ENCODE peak calls at places on chromosomes 12 and 14, in nine cellular contexts. Y, R, L, K, V, O, M, B and J are unnamed samples. For H3K4me1 and H3K27me3, the result is how much of the 10 kb centered on the place peaks cover.

GRCh38 chr14:84420236-84420635 is 1109.7 kb upstream of the FLRT2 start:
- DNase-seq in Y (no peak), R (no peak), L (no peak), K (no peak), V (no peak), O (no peak), M (no peak), B (no peak), J (no peak)

GRCh38 chr12:27571463-27571862 is 47.5 kb downstream of the PPFIBP1 start:
- DNase-seq in Y (no peak), R (no peak), L (no peak), K (no peak), V (peak), O (no peak), M (no peak), B (no peak), J (no peak)

GRCh38 chr12:110543252-110543959 is 39.7 kb downstream of the PPTC7 start:
- DNase-seq in Y (no peak), R (no peak), L (no peak), K (peak), V (no peak), O (no peak), M (peak), B (no peak), J (no peak)

GRCh38 chr12:78062781-78063180 is 232.1 kb downstream of the NAV3 start:
- DNase-seq in Y (no peak), R (no peak), L (no peak), K (peak), V (peak), O (no peak), M (peak), B (no peak), J (no peak)

GRCh38 chr14:74638066-74638465 is 26.0 kb upstream of the LTBP2 start:
- DNase-seq in Y (no peak), R (no peak), L (no peak), K (no peak), V (no peak), O (no peak), M (no peak), B (peak), J (no peak)

GRCh38 chr14:65137648-65138317 is 35.5 kb upstream of the MAX start:
- DNase-seq in Y (no peak), R (no peak), L (no peak), K (no peak), V (peak), O (no peak), M (no peak), B (no peak), J (no peak)

GRCh38 chr12:109999983-110000505 is 814 bp downstream of the ANKRD13A start:
- DNase-seq in Y (no peak), R (peak), L (no peak), K (peak), V (peak), O (no peak), M (peak), B (peak), J (no peak)

GRCh38 chr14:103109789-103110415 is 13.4 kb upstream of the TNFAIP2 start:
- DNase-seq in Y (peak), R (no peak), L (no peak), K (no peak), V (no peak), O (no peak), M (no peak), B (no peak), J (no peak)

GRCh38 chr12:30691122-30691879 is 4.4 kb downstream of the IPO8 start:
- DNase-seq in Y (no peak), R (no peak), L (no peak), K (no peak), V (peak), O (no peak), M (no peak), B (peak), J (no peak)

GRCh38 chr12:91804533-91804932 is 341.1 kb downstream of the BTG1 start:
- DNase-seq in Y (no peak), R (no peak), L (no peak), K (no peak), V (no peak), O (no peak), M (no peak), B (no peak), J (no peak)

GRCh38 chr14:56666716-56667115 is 87.1 kb downstream of the TMEM260 start:
- DNase-seq in Y (no peak), R (no peak), L (no peak), K (no peak), V (peak), O (no peak), M (no peak), B (no peak), J (no peak)

GRCh38 chr14:24114536-24115450 is at the start of the genes DCAF11 and NRL:
- DNase-seq in Y (peak), R (peak), L (peak), K (peak), V (peak), O (peak), M (peak), B (peak), J (peak)
- H3K27ac ChIP-seq in Y (peak), R (peak), L (peak), K (peak), V (peak), O (peak), M (peak), B (peak), J (no peak)

GRCh38 chr14:71475916-71476315 is 456.3 kb upstream of the RGS6 start:
- DNase-seq in Y (no peak), R (no peak), L (no peak), K (no peak), V (no peak), O (no peak), M (no peak), B (no peak), J (no peak)

GRCh38 chr14:71474866-71475265 is 457.4 kb upstream of the RGS6 start:
- DNase-seq in Y (no peak), R (no peak), L (no peak), K (no peak), V (no peak), O (no peak), M (no peak), B (no peak), J (no peak)

GRCh38 chr14:71472961-71473340 is 459.3 kb upstream of the RGS6 start:
- DNase-seq in Y (no peak), R (no peak), L (no peak), K (no peak), V (no peak), O (no peak), M (no peak), B (no peak), J (no peak)

GRCh38 chr14:71473843-71474242 is 458.4 kb upstream of the RGS6 start:
- DNase-seq in Y (no peak), R (no peak), L (no peak), K (no peak), V (no peak), O (no peak), M (no peak), B (no peak), J (no peak)

DNA sequence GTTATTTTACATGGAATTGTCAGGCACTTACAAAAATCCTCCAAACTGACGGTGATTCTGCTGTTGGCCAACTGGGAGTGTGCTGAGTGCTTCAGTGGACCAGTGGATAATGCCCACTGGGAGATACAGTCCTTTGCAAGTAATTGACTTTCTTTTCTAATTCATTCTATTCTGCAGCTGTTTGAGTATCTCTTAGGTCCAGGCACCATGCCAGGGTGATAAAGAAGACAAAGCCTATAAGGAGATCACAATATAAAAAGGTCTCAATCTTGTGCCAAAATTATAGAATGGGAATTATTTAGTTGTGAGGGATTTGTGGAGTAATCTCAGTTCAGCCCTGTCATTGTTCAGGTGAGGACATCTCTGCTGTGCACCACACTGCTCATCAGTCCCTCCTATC is 457.9 kb upstream of the RGS6 start:
- DNase-seq in Y (no peak), R (no peak), L (no peak), K (no peak), V (no peak), O (no peak), M (no peak), B (no peak), J (no peak)
- H3K4me1 ChIP-seq in Y (under half), R (under half), L (under half), K (under half), V (under half), O (under half), M (under half), B (under half), J (under half)

DNA sequence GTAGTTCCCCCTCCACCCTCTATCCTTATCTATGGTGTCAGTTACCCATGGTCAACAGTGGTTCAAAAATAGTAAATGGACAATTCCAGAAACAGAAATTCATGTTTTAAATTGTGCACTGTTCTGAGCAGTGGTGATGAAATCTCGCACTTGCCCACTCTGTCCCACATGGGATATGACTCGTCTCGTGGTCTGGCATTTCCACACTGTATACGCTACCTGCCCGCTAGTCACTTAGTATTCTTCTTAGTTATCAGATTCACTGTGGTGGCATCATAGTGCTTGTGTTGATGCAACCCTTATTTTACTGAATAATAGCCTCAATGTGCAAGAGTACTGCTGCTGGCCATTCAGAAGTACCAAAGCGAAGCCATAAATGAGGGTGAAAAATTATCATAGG is 507.0 kb downstream of the SNAPC1 start:
- DNase-seq in Y (no peak), R (no peak), L (no peak), K (no peak), V (no peak), O (no peak), M (no peak), B (no peak), J (no peak)
- H3K27me3 ChIP-seq in Y (under half), R (under half), L (under half), K (under half), V (under half), O (under half), M (under half), B (under half), J (under half)

GRCh38 chr12:55682087-55682796 is 25.5 kb downstream of the ITGA7 start:
- DNase-seq in Y (no peak), R (no peak), L (no peak), K (no peak), V (no peak), O (no peak), M (no peak), B (no peak), J (no peak)
- H3K27ac ChIP-seq in Y (no peak), R (no peak), L (no peak), K (peak), V (no peak), O (no peak), M (no peak), B (no peak), J (no peak)

GRCh38 chr12:11756022-11756421 is 106.5 kb downstream of the ETV6 start:
- DNase-seq in Y (no peak), R (no peak), L (no peak), K (no peak), V (no peak), O (no peak), M (no peak), B (no peak), J (no peak)
- H3K4me1 ChIP-seq in Y (under half), R (under half), L (under half), K (half or more), V (under half), O (under half), M (under half), B (under half), J (under half)

DNA sequence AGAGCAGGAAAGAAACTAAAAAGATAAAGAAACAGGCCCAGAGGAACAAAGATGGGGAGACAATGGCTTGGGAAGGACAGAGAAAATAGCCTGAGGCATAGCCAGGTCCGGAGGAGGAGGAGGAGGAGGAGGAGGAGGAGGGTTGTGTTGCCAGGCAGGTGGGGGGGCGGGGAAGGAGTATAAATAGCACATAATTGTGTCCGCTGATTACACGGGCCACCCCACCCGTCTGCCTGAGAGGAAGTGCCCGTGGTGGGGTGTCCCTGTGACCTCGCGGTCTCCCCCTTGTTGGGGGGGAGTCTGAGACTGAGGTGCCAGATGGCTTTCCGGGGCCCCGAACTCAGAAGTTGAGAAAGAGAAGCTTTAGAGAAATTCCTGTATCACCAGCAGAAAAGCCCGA is 1.8 kb upstream of the SP7 start:
- DNase-seq in Y (no peak), R (no peak), L (no peak), K (no peak), V (no peak), O (no peak), M (no peak), B (no peak), J (no peak)
- H3K27me3 ChIP-seq in Y (under half), R (under half), L (under half), K (under half), V (under half), O (under half), M (under half), B (under half), J (under half)

DNA sequence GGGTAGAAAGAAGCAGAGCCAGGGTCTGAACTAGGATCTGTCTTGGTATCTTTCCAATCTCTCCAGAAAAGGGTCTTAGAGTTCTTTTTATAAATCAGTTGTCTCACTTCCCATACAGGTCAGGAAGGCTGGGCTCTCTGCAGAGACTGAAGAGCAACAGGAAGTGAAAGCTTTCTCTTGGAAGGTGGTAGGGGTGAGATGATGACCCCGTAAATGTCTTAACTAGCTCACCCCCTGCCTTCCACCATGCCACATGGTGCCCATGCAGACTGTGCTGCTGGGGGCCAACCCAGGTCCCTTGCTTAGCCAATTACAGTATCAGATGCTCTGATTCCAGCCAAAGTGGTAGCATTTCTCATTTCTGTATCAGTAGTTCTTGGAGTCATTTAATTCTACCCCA is 17.6 kb upstream of the RASSF8 start:
- DNase-seq in Y (no peak), R (no peak), L (no peak), K (no peak), V (no peak), O (no peak), M (no peak), B (no peak), J (no peak)
- H3K27ac ChIP-seq in Y (no peak), R (no peak), L (no peak), K (no peak), V (no peak), O (no peak), M (no peak), B (no peak), J (no peak)

GRCh38 chr12:49827351-49828099 is 688 bp downstream of the NCKAP5L start:
- DNase-seq in Y (peak), R (peak), L (no peak), K (peak), V (peak), O (peak), M (peak), B (peak), J (no peak)

GRCh38 chr12:49824416-49824815 is 3.8 kb downstream of the NCKAP5L start:
- DNase-seq in Y (no peak), R (no peak), L (no peak), K (no peak), V (no peak), O (no peak), M (no peak), B (no peak), J (no peak)

GRCh38 chr12:49824886-49825285 is 3.3 kb downstream of the NCKAP5L start:
- DNase-seq in Y (no peak), R (no peak), L (no peak), K (no peak), V (peak), O (no peak), M (no peak), B (no peak), J (no peak)

GRCh38 chr12:49825360-49825970 is 2.7 kb downstream of the NCKAP5L start:
- DNase-seq in Y (no peak), R (no peak), L (no peak), K (no peak), V (peak), O (no peak), M (no peak), B (no peak), J (no peak)

GRCh38 chr12:49825971-49826421 is 2.2 kb downstream of the NCKAP5L start:
- DNase-seq in Y (no peak), R (no peak), L (no peak), K (no peak), V (peak), O (no peak), M (no peak), B (no peak), J (no peak)
- H3K4me1 ChIP-seq in Y (under half), R (under half), L (under half), K (half or more), V (under half), O (under half), M (under half), B (under half), J (under half)